ENCODE peak calls at places on chromosomes 5 and 9, in six cellular contexts. X is BE2C; T is effector memory CD4-positive, alpha-beta T cell; Z is body of pancreas; S is cardiac muscle cell; O is mesenchymal stem cell. G is an unnamed sample. For H3K9me3, the result is how much of the 10 kb centered on the place peaks cover.

GRCh38 chr5:56310711-56311204 is 77.6 kb upstream of the ANKRD55 start:
- DNase-seq in X (peak), T (no peak), Z (no peak), S (peak), O (peak), G (no peak)

GRCh38 chr9:88534456-88535225 is at the start of gene NXNL2:
- DNase-seq in X (peak), T (no peak), Z (peak), S (peak), O (peak), G (no peak)

GRCh38 chr9:131677445-131678180 is 62.3 kb downstream of the RAPGEF1 start:
- DNase-seq in X (no peak), T (no peak), Z (peak), S (peak), O (peak), G (no peak)

GRCh38 chr5:68834486-68834885 is 259.3 kb upstream of the SLC30A5 start:
- DNase-seq in X (no peak), T (no peak), Z (no peak), S (peak), O (peak), G (no peak)

GRCh38 chr5:125043781-125044391 is 297.4 kb upstream of the ZNF608 start:
- DNase-seq in X (peak), T (no peak), Z (peak), S (peak), O (peak), G (no peak)

GRCh38 chr5:139394123-139394653 is 716 bp downstream of the PROB1 start:
- DNase-seq in X (peak), T (peak), Z (no peak), S (peak), O (peak), G (peak)

GRCh38 chr9:89619019-89619418 is 14.2 kb downstream of the GADD45G start:
- DNase-seq in X (no peak), T (no peak), Z (no peak), S (no peak), O (no peak), G (no peak)

GRCh38 chr9:82332018-82332773 is 343.6 kb downstream of the SPATA31D1 start:
- DNase-seq in X (no peak), T (no peak), Z (no peak), S (peak), O (peak), G (no peak)

GRCh38 chr5:50301756-50302155 is 139.3 kb downstream of the EMB start:
- DNase-seq in X (no peak), T (no peak), Z (no peak), S (no peak), O (no peak), G (no peak)

GRCh38 chr9:102521097-102521755 is 473.9 kb upstream of the CYLC2 start:
- DNase-seq in X (no peak), T (no peak), Z (no peak), S (no peak), O (no peak), G (no peak)

GRCh38 chr5:35821513-35821912 is 35.2 kb upstream of the IL7R start:
- DNase-seq in X (no peak), T (no peak), Z (no peak), S (no peak), O (no peak), G (no peak)

GRCh38 chr9:23041466-23041865 is 594.8 kb downstream of the DMRTA1 start:
- DNase-seq in X (no peak), T (no peak), Z (no peak), S (no peak), O (no peak), G (no peak)

GRCh38 chr9:133199648-133200321 is 9.3 kb downstream of the OBP2B start:
- DNase-seq in X (no peak), T (no peak), Z (peak), S (no peak), O (no peak), G (no peak)

GRCh38 chr9:68631811-68632210 is 73.2 kb upstream of the PIP5K1B start:
- DNase-seq in X (no peak), T (no peak), Z (no peak), S (no peak), O (no peak), G (no peak)

GRCh38 chr9:14661421-14662059 is 31.7 kb downstream of the ZDHHC21 start:
- DNase-seq in X (no peak), T (no peak), Z (no peak), S (peak), O (peak), G (no peak)

GRCh38 chr9:4691794-4692193 is 12.4 kb downstream of the CDC37L1 start:
- DNase-seq in X (no peak), T (no peak), Z (no peak), S (peak), O (no peak), G (no peak)

GRCh38 chr9:82797539-82797938 is 265.4 kb downstream of the RASEF start:
- DNase-seq in X (peak), T (no peak), Z (peak), S (no peak), O (no peak), G (no peak)

GRCh38 chr5:134245101-134245604 is 19.3 kb upstream of the PPP2CA start:
- DNase-seq in X (no peak), T (no peak), Z (no peak), S (peak), O (peak), G (no peak)

GRCh38 chr9:4750021-4750673 is 9.1 kb upstream of the AK3 start:
- DNase-seq in X (peak), T (no peak), Z (no peak), S (peak), O (peak), G (no peak)

GRCh38 chr5:134525687-134526482 is 415 bp downstream of the JADE2 start:
- DNase-seq in X (peak), T (peak), Z (peak), S (peak), O (peak), G (peak)

GRCh38 chr5:8848997-8849585 is 696.8 kb downstream of the SEMA5A start:
- DNase-seq in X (no peak), T (no peak), Z (no peak), S (peak), O (peak), G (no peak)

GRCh38 chr5:58773744-58774441 is 191.0 kb downstream of the RAB3C start:
- DNase-seq in X (peak), T (no peak), Z (peak), S (peak), O (no peak), G (no peak)

GRCh38 chr9:114769664-114770063 is 36.2 kb downstream of the TNFSF15 start:
- DNase-seq in X (no peak), T (no peak), Z (no peak), S (no peak), O (no peak), G (no peak)

GRCh38 chr9:131651599-131651998 is 88.3 kb downstream of the RAPGEF1 start:
- DNase-seq in X (no peak), T (no peak), Z (no peak), S (peak), O (peak), G (no peak)

GRCh38 chr5:134554319-134555222 is 29.1 kb downstream of the JADE2 start:
- DNase-seq in X (peak), T (peak), Z (peak), S (peak), O (peak), G (peak)

GRCh38 chr5:90991201-90991600 is 391.9 kb downstream of the ARRDC3 start:
- DNase-seq in X (no peak), T (no peak), Z (no peak), S (no peak), O (no peak), G (no peak)

GRCh38 chr5:107329850-107330249 is 340.9 kb downstream of the EFNA5 start:
- DNase-seq in X (no peak), T (no peak), Z (no peak), S (no peak), O (no peak), G (no peak)

GRCh38 chr5:134127376-134127861 is 12.9 kb downstream of the TCF7 start:
- DNase-seq in X (no peak), T (peak), Z (peak), S (peak), O (peak), G (peak)

GRCh38 chr5:132066871-132067270 is 6.4 kb downstream of the IL3 start:
- DNase-seq in X (no peak), T (no peak), Z (no peak), S (no peak), O (no peak), G (no peak)

GRCh38 chr5:32961066-32961429 is 249.9 kb downstream of the NPR3 start:
- DNase-seq in X (no peak), T (no peak), Z (no peak), S (no peak), O (no peak), G (no peak)

GRCh38 chr9:127801955-127802575 is 617 bp upstream of the FPGS start:
- DNase-seq in X (no peak), T (no peak), Z (no peak), S (peak), O (peak), G (no peak)

GRCh38 chr9:3478549-3478953 is 47.2 kb downstream of the RFX3 start:
- DNase-seq in X (peak), T (no peak), Z (no peak), S (peak), O (peak), G (no peak)

GRCh38 chr5:151772029-151772867 is 494 bp downstream of the G3BP1 start:
- DNase-seq in X (peak), T (peak), Z (peak), S (peak), O (peak), G (no peak)

GRCh38 chr5:56494300-56494704 is 261.2 kb upstream of the ANKRD55 start:
- DNase-seq in X (no peak), T (no peak), Z (no peak), S (peak), O (peak), G (no peak)

GRCh38 chr5:172453986-172454354 is 355 bp downstream of the SH3PXD2B start:
- DNase-seq in X (peak), T (no peak), Z (peak), S (peak), O (peak), G (no peak)

GRCh38 chr5:172952034-172952511 is 7.2 kb upstream of the RPL26L1 start:
- DNase-seq in X (no peak), T (no peak), Z (no peak), S (no peak), O (no peak), G (no peak)

GRCh38 chr5:44385236-44385940 is 3.8 kb downstream of the FGF10 start:
- DNase-seq in X (no peak), T (no peak), Z (peak), S (no peak), O (no peak), G (no peak)
- H3K9me3 ChIP-seq in X (under half), T (under half), Z (under half), S (under half), O (under half), G (under half)

GRCh38 chr9:100191264-100191663 is 92.2 kb downstream of the INVS start:
- DNase-seq in X (no peak), T (no peak), Z (no peak), S (no peak), O (no peak), G (no peak)

GRCh38 chr9:100190339-100190738 is 91.3 kb downstream of the INVS start:
- DNase-seq in X (no peak), T (no peak), Z (no peak), S (no peak), O (no peak), G (no peak)

GRCh38 chr9:100186356-100186755 is 87.3 kb downstream of the INVS start:
- DNase-seq in X (no peak), T (no peak), Z (no peak), S (no peak), O (no peak), G (no peak)
- H3K9me3 ChIP-seq in X (under half), T (under half), Z (under half), S (under half), O (under half), G (under half)

DNA sequence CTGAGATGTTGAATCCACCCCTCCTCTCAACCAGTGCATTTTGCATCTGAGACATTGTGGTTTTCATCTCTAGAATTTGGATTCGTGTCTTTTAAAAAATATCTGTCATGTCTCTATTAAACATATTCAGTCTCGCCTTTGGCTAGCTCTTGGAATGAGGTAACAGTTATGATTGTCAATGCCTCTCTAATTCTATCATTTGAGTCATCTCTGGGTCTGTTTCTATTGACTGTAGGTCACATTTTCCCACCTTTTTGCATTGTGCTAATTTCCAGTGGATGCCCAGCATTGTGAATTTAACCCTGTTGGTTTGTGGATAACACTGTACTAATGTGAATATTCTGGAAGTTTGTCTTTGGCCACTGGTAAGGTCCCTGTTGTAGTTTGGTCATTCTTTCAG is 8.4 kb upstream of the SLC6A3 start:
- DNase-seq in X (no peak), T (no peak), Z (no peak), S (no peak), O (no peak), G (no peak)
- H3K9me3 ChIP-seq in X (under half), T (under half), Z (under half), S (under half), O (half or more), G (under half)

GRCh38 chr5:1874348-1874747 is 8.4 kb downstream of the IRX4 start:
- DNase-seq in X (no peak), T (no peak), Z (no peak), S (no peak), O (no peak), G (no peak)

GRCh38 chr5:1875843-1876671 is 6.7 kb downstream of the IRX4 start:
- DNase-seq in X (no peak), T (no peak), Z (no peak), S (no peak), O (no peak), G (no peak)

GRCh38 chr5:1874820-1875219 is 7.9 kb downstream of the IRX4 start:
- DNase-seq in X (no peak), T (no peak), Z (no peak), S (no peak), O (no peak), G (no peak)

GRCh38 chr5:1876708-1877433 is 5.9 kb downstream of the IRX4 start:
- DNase-seq in X (no peak), T (no peak), Z (no peak), S (no peak), O (no peak), G (no peak)

DNA sequence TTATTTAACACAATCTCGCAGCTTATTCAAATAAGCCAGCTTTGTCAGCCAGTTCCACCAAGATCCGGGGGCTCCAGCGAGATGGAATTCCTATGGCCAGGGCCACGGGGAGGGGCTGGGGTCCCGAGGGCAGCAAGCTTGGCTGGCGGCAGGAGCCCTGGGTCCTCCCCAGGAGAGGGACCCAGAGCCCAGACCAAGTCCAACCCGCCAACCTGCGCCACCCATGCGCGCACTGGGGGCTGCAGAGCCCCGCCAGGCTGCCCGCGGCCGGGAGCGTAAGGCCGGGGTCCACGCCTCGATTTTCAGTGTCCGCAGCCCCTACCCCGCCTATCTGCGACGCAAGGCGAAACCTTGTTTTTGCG is 7.3 kb downstream of the IRX4 start:
- DNase-seq in X (no peak), T (no peak), Z (no peak), S (no peak), O (no peak), G (no peak)
- H3K9me3 ChIP-seq in X (under half), T (under half), Z (under half), S (under half), O (under half), G (under half)

DNA sequence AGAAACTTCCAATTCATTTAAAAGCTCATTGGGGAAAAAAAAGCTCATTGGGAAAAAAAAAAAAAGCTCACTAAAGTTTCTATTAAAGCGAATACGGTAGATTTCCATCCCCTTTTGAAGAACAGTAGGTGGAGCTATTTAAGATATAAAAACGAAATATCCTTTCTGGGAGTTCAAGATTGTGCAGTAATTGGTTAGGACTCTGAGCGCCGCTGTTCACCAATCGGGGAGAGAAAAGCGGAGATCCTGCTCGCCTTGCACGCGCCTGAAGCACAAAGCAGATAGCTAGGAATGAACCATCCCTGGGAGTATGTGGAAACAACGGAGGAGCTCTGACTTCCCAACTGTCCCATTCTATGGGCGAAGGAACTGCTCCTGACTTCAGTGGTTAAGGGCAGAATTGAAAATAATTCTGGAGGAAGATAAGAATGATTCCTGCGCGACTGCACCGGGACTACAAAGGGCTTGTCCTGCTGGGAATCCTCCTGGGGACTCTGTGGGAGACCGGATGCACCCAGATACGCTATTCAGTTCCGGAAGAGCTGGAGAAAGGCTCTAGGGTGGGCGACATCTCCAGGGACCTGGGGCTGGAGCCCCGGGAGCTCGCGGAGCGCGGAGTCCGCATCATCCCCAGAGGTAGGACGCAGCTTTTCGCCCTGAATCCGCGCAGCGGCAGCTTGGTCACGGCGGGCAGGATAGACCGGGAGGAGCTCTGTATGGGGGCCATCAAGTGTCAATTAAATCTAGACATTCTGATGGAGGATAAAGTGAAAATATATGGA is at the start of gene PCDHGA12:
- DNase-seq in X (no peak), T (no peak), Z (no peak), S (peak), O (no peak), G (no peak)
- H3K9me3 ChIP-seq in X (under half), T (under half), Z (half or more), S (under half), O (under half), G (under half)

DNA sequence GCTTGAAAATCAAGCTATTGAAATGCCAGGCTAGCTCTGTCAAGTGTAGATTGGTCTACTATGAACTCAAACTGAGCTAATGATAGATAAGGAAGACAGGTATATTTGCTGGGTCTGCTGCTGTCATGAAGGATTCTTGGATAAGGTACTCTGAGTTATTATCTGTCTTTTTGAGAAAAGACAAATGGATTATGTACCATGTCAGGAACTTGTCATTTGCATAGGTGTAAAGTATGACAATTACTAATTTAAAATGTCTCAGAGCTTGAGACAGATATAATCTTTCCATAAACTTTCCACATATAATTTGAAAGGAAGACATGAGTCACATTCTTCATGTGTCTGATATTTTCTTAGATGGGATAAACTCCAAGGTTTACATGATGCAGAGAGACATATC is 594.1 kb upstream of the PTPRD start:
- DNase-seq in X (no peak), T (no peak), Z (no peak), S (no peak), O (no peak), G (no peak)
- H3K9me3 ChIP-seq in X (under half), T (under half), Z (under half), S (under half), O (under half), G (under half)

DNA sequence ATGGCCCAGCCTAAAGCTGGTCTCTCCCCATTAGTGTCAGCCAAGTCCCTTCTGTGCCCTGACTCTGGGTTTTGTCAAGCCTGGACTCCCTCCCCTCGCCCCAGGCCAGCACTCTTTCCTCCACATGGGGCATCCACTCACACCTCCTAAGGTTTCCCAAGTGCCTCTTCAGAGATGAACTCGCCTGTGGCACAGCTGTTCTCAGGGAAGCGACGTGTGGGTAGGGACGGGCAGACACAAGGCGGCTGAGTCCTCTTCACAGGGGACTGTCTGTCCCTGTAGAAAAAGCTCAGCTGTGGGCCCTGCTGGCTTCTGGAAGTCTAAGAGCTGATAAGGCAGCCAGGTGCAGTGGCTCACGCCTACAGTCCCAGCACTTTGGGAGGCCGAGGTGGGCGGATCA is 78.5 kb downstream of the CACNA1B start:
- DNase-seq in X (no peak), T (no peak), Z (no peak), S (no peak), O (no peak), G (no peak)
- H3K9me3 ChIP-seq in X (under half), T (under half), Z (under half), S (under half), O (under half), G (under half)

DNA sequence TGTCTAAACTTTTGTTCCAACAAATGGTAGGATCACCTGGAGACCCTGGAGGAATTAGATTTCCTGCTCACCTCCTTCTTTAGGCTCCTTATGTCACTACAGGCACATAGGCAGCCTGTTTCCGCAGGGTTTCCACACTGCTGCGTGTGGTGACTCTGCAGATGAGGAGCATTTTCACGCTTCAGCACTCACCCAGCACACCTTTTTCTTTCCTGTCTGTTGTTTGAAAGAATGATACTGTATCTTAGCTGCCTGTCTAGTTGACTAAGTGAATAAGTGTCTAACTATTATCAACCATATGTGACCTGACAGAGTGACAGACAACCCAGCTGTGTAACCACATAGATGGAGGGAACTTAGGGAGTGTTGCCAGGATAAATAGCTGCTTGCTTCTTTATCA is 36.1 kb downstream of the ZNF510 start:
- DNase-seq in X (no peak), T (no peak), Z (no peak), S (no peak), O (no peak), G (no peak)
- H3K9me3 ChIP-seq in X (under half), T (under half), Z (under half), S (under half), O (half or more), G (under half)

G was measured in T-helper 17 cell.